ENCODE peak calls at places on chromosomes 1 and 21, in seven cellular contexts. J is AG10803, R is cardiac fibroblast, C is OCI-LY7, M is fibroblast of the aortic adventitia, O is thoracic aorta, S is testis. A is an unnamed sample.

GRCh38 chr1:30738040-30738441 is 14.7 kb upstream of the MATN1 start:
- DNase-seq in C (no peak), O (no peak), J (no peak), S (no peak), M (no peak), R (no peak), A (no peak)

GRCh38 chr21:36203603-36203889 is 46.9 kb downstream of the DOP1B start:
- DNase-seq in S (no peak), M (peak), O (no peak), J (peak), C (no peak), R (peak), A (peak)

GRCh38 chr1:9671377-9672140 is 20.0 kb downstream of the PIK3CD start:
- DNase-seq in M (no peak), S (no peak), O (no peak), C (no peak), J (peak), R (no peak), A (no peak)

GRCh38 chr1:151711940-151712339 is 4.7 kb downstream of the CELF3 start:
- DNase-seq in R (no peak), O (no peak), J (no peak), M (no peak), S (no peak), C (no peak), A (no peak)

GRCh38 chr1:52057245-52057644 is 1.1 kb downstream of the BTF3L4 start:
- DNase-seq in R (no peak), J (peak), C (no peak), M (peak), O (no peak), S (no peak), A (peak)

GRCh38 chr1:211606914-211607751 is 28.2 kb upstream of the SLC30A1 start:
- DNase-seq in C (peak), O (no peak), S (no peak), R (peak), J (no peak), M (no peak), A (peak)

GRCh38 chr1:9589144-9589718 is 520 bp downstream of the TMEM201 start:
- DNase-seq in R (peak), M (peak), C (peak), S (peak), O (no peak), J (peak), A (peak)

GRCh38 chr21:43297411-43297981 is 128.7 kb downstream of the CRYAA start:
- DNase-seq in R (no peak), O (no peak), S (no peak), M (no peak), J (no peak), C (no peak), A (no peak)

GRCh38 chr1:60169206-60169605 is 95.6 kb upstream of the C1orf87 start:
- DNase-seq in J (peak), R (no peak), C (no peak), M (peak), S (no peak), O (no peak), A (peak)

GRCh38 chr1:85933901-85934300 is 222.7 kb downstream of the COL24A1 start:
- DNase-seq in M (peak), O (no peak), R (peak), C (no peak), S (no peak), J (peak), A (no peak)

GRCh38 chr1:107930292-107930691 is 34.7 kb downstream of the VAV3 start:
- DNase-seq in C (no peak), M (no peak), R (no peak), O (no peak), J (no peak), S (no peak), A (no peak)

GRCh38 chr1:202888204-202888506 is 794 bp downstream of the RABIF start:
- DNase-seq in R (no peak), J (peak), C (no peak), O (no peak), S (no peak), M (peak), A (peak)

GRCh38 chr1:15249032-15249601 is 2.1 kb downstream of the FHAD1 start:
- DNase-seq in M (no peak), S (no peak), C (no peak), J (no peak), O (no peak), R (no peak), A (no peak)

GRCh38 chr1:15352122-15352957 is 57.3 kb upstream of the EFHD2 start:
- DNase-seq in M (peak), J (peak), R (peak), O (no peak), C (no peak), S (no peak), A (peak)

GRCh38 chr1:98947071-98947470 is 57.6 kb downstream of the PLPPR5 start:
- DNase-seq in S (no peak), R (no peak), J (peak), C (no peak), O (no peak), M (no peak), A (no peak)

GRCh38 chr1:115237507-115237906 is 100.5 kb downstream of the NGF start:
- DNase-seq in R (no peak), O (no peak), S (no peak), C (no peak), M (peak), J (peak), A (no peak)

GRCh38 chr1:91404151-91405012 is at the start of gene HFM1:
- DNase-seq in S (peak), C (peak), M (peak), R (peak), O (peak), J (peak), A (peak)

GRCh38 chr1:167486090-167486824 is 32.1 kb downstream of the CD247 start:
- DNase-seq in R (peak), O (no peak), J (no peak), C (no peak), M (peak), S (peak), A (peak)

GRCh38 chr21:14531927-14532326 is 14.2 kb downstream of the SAMSN1 start:
- DNase-seq in S (no peak), C (no peak), J (no peak), O (no peak), M (no peak), R (no peak), A (no peak)

GRCh38 chr1:13585599-13585965 is 1.9 kb downstream of the PDPN start:
- DNase-seq in J (no peak), M (no peak), S (no peak), O (no peak), C (no peak), R (no peak), A (no peak)

GRCh38 chr1:210669951-210670350 is 341.2 kb downstream of the HHAT start:
- DNase-seq in R (no peak), J (no peak), C (no peak), S (no peak), O (no peak), M (no peak), A (no peak)

GRCh38 chr1:168217664-168218063 is 8.1 kb upstream of the SFT2D2 start:
- DNase-seq in R (no peak), S (no peak), M (no peak), C (no peak), J (no peak), O (no peak), A (no peak)

GRCh38 chr1:88892146-88892877 is 945 bp upstream of the GTF2B start:
- DNase-seq in R (peak), C (peak), M (peak), J (peak), O (no peak), S (peak), A (peak)

GRCh38 chr1:113608371-113608770 is 150.9 kb downstream of the PHTF1 start:
- DNase-seq in R (peak), J (no peak), S (no peak), M (peak), O (no peak), C (no peak), A (no peak)

GRCh38 chr1:198741744-198742143 is 102.9 kb downstream of the PTPRC start:
- DNase-seq in J (peak), M (peak), O (no peak), R (no peak), S (no peak), C (no peak), A (no peak)

GRCh38 chr1:244780311-244780710 is 55.1 kb upstream of the COX20 start:
- DNase-seq in R (no peak), C (no peak), M (no peak), O (no peak), S (no peak), J (no peak), A (no peak)

GRCh38 chr1:4044967-4045366 is 144.9 kb upstream of the C1orf174 start:
- DNase-seq in M (no peak), S (no peak), J (no peak), O (no peak), R (no peak), C (peak), A (no peak)

GRCh38 chr21:39885119-39885848 is 18.0 kb downstream of the PCP4 start:
- DNase-seq in J (no peak), M (no peak), C (no peak), S (peak), O (no peak), R (no peak), A (no peak)

GRCh38 chr1:23169727-23170335 is 1.2 kb upstream of the LUZP1 start:
- DNase-seq in R (peak), J (peak), O (peak), C (peak), M (peak), S (peak), A (peak)

GRCh38 chr1:199929556-199929955 is 98.0 kb upstream of the NR5A2 start:
- DNase-seq in C (no peak), O (no peak), S (no peak), J (peak), R (no peak), M (no peak), A (no peak)

GRCh38 chr1:47192458-47193384 is 2.9 kb upstream of the PDZK1IP1 start:
- DNase-seq in O (peak), M (peak), S (peak), J (peak), R (peak), C (peak), A (peak)

GRCh38 chr1:31652891-31653489 is 8.3 kb upstream of the PEF1 start:
- DNase-seq in C (no peak), R (no peak), M (no peak), O (no peak), J (no peak), S (no peak), A (no peak)

GRCh38 chr1:19799877-19800804 is at the start of gene TMCO4:
- DNase-seq in O (no peak), R (peak), J (peak), C (peak), M (peak), S (peak), A (peak)

GRCh38 chr1:147897030-147897756 is 5.4 kb upstream of the GJA8 start:
- DNase-seq in J (no peak), C (no peak), O (no peak), M (no peak), S (no peak), R (no peak), A (no peak)

GRCh38 chr1:159951551-159951950 is 2.5 kb downstream of the SLAMF9 start:
- DNase-seq in J (peak), C (no peak), S (no peak), O (no peak), R (no peak), M (no peak), A (no peak)

GRCh38 chr1:224358288-224358687 is 1.6 kb downstream of the CNIH4 start:
- DNase-seq in S (no peak), J (no peak), O (no peak), M (no peak), R (no peak), C (no peak), A (no peak)

DNA sequence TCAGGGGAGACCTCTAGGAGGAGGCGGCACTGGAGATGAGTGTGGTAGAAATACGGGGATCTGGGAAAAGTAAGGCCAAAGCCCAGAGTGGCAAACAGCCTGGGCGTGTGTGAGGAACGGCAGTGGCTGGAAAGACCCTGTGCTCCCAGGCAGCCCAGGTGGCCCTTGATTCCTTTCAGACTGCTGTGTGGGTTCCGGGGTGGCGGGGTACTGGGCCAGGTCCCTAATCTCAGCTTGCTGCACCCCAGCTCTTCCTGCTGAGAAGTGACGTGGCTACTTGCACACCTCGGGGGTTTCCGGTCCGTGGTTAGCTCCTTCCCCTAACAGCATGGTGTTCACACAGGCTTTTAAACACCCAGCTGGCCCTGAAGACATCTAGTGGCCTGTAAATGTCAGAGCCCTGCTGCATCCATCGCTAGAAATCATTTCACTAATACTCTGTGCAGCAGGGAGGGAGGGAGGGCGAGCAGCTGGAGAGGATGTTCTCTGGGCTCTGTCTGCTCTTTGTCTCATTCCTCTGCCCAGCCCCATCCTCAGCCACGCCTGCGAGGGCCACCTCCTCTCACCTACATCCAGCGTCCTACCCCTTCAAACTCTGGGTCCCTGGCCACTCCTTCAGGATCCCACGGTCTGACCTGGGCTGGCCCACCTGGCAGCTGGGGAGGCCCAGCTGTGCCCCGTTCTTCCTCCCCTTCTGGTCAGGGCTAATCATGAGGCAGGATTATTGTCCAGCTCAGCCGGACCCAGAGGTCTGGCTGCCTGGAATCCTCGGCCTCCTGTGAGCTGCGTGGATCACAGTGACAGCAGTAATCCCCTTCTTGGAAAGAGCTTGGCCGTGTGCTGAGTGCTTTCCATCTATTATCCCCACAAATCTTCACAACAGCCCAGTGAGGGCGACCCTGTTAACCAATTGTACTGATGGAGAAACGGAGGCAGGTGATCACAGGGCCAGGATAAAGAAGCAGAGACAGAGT is 7.2 kb downstream of the ZDHHC18 start:
- DNase-seq in O (no peak), S (no peak), C (peak), J (no peak), R (no peak), M (no peak), A (peak)
- TF ChIP-seq CTCF in O (no peak), S (no peak), C (peak), J (no peak), R (no peak), M (no peak), A (no peak)

GRCh38 chr21:20030390-20030789 is 967.8 kb upstream of the NCAM2 start:
- DNase-seq in S (no peak), C (no peak), O (no peak), J (no peak), M (no peak), R (no peak), A (no peak)

GRCh38 chr21:20023199-20023598 is 975.0 kb upstream of the NCAM2 start:
- DNase-seq in J (no peak), O (no peak), C (no peak), R (no peak), S (no peak), M (no peak), A (no peak)

GRCh38 chr21:20026517-20026916 is 971.7 kb upstream of the NCAM2 start:
- DNase-seq in J (no peak), O (no peak), M (no peak), C (no peak), S (no peak), R (no peak), A (no peak)

GRCh38 chr21:20020032-20020431 is 978.2 kb upstream of the NCAM2 start:
- DNase-seq in R (no peak), M (no peak), J (no peak), O (no peak), S (no peak), C (no peak), A (no peak)

DNA sequence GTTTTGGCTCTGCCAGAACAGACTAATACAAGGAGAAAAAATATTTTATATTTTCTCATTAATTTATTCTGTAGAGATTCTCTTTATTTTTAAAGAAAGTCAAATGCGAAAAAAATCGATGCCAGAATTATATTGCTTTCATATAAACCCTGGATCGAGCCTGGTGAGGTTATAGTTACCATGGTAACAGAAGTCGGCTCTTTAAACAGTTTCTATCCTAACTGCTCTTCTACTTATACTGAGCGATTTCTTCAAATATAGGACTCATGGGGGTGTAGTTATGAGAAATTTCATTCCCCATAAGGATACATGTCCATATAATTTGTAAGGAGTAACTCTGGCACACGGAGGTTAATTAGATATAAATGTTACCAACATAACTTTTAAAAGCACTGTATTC is 973.5 kb upstream of the NCAM2 start:
- DNase-seq in R (no peak), M (no peak), C (no peak), S (no peak), O (no peak), J (no peak), A (no peak)
- H3K4me3 ChIP-seq in R (no peak), M (no peak), C (no peak), S (no peak), O (no peak), J (no peak), A (no peak)

DNA sequence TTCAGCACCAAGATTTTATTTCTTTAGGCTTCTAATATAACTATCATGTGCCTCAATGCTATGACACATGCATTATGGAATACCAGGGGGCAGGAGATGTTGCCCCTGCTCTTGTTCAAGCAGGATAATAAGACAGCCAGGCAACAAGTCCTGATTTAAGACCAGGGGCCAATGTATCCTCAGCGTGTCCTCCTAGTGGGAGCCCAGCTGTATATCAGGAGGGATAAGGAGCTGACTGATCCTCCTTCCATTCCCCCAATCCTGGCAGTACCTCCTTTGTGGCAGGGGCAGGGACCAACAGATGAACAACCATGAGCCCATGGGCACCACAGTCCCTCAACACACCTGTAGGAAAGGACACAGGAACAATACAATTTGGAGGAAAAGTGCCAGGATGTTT is 29.3 kb downstream of the SORT1 start:
- DNase-seq in S (no peak), O (no peak), M (no peak), J (no peak), C (no peak), R (no peak), A (no peak)
- TF ChIP-seq CTCF in S (no peak), O (no peak), M (no peak), J (no peak), C (no peak), R (no peak), A (no peak)

GRCh38 chr1:55217226-55217996 is 2.2 kb upstream of the USP24 start:
- DNase-seq in C (peak), J (no peak), S (no peak), O (no peak), R (peak), M (no peak), A (no peak)
- H3K4me3 ChIP-seq in C (peak), J (no peak), S (no peak), O (peak), R (no peak), M (no peak), A (no peak)

DNA sequence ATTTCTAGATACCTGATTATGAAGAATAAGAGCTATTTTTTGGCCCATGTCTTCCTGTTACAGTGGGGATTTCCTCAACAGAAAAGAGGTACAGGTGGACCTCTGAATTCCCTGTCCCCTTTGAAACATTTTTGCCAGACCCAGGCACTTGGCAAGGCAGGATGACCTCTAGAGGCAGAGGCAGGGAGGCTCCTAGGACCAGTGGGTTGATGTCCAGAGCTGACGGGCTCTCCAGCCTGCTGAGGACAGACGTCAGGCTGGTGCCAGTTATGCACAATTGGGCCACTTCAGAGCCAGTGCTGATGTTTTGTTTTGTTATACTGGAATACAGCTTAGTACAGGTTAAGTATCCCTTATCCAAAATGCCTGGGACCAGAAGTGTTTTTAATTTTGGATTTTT is 18.5 kb upstream of the A3GALT2 start:
- DNase-seq in S (peak), M (no peak), C (no peak), O (no peak), J (no peak), R (no peak), A (peak)
- TF ChIP-seq CTCF in S (no peak), M (peak), C (no peak), O (no peak), J (peak), R (peak), A (peak)

DNA sequence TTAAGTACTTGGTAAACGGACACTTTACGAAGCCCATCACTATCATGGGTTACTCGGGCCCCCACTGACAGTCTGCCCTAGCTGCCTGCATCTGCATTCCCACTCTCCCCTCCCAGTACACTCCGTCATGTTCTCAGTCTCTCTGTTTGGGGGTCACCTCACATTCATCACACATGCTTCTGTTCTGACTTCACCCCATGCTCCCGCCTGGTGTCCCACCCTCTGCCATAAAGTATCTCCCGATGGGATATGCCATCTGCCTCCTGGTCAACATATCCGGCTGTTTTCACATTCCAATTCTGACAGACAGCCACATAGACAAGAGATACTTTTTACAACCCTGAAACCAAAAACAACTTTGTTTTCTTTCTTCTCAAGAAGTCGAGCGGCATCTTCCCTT is 1.0 kb downstream of the OLFML2B start:
- DNase-seq in S (no peak), J (peak), R (no peak), C (no peak), M (no peak), O (no peak), A (peak)
- H3K4me3 ChIP-seq in S (peak), J (peak), R (no peak), C (no peak), M (peak), O (peak), A (peak)

GRCh38 chr1:8408151-8408839 is 90.4 kb downstream of the SLC45A1 start:
- DNase-seq in S (peak), C (no peak), M (peak), J (peak), R (peak), O (peak), A (peak)
- TF ChIP-seq CTCF in S (no peak), C (no peak), M (no peak), J (no peak), R (no peak), O (no peak), A (no peak)

A was measured in fibroblast of villous mesenchyme.